ENCODE peak calls at places on chromosomes 1 and 21, in nine cellular contexts. J, G, R, N, O, M, K, Z and S are unnamed samples.
A peak's percentile ranks its signal among the peaks of the same experiment; 100 is the strongest.

GRCh38 chr1:80534606-80535360 is 1266.0 kb upstream of the ADGRL2 start:
- DNase-seq in K (no peak), O (peak; percentile 55), Z (no peak), G (no peak), R (no peak), N (no peak), M (no peak), J (no peak), S (no peak)

GRCh38 chr1:216183007-216183406 is 240.2 kb downstream of the USH2A start:
- DNase-seq in G (no peak), K (no peak), M (no peak), Z (no peak), N (no peak), J (no peak), O (no peak), R (no peak), S (no peak)

GRCh38 chr21:18950045-18950740 is 546.6 kb upstream of the TMPRSS15 start:
- DNase-seq in N (no peak), M (no peak), Z (no peak), J (no peak), O (no peak), G (no peak), R (no peak), K (no peak), S (no peak)

GRCh38 chr1:26820784-26821269 is 5.7 kb upstream of the ZDHHC18 start:
- DNase-seq in R (no peak), O (no peak), Z (peak; percentile 44), K (no peak), G (peak; percentile 77), M (no peak), N (no peak), J (no peak), S (no peak)

GRCh38 chr1:241637046-241637590 is 3.1 kb downstream of the CHML start:
- DNase-seq in O (no peak), Z (no peak), N (no peak), K (no peak), J (no peak), M (no peak), G (no peak), R (no peak), S (no peak)

GRCh38 chr1:77542784-77543183 is 139.7 kb downstream of the ZZZ3 start:
- DNase-seq in O (no peak), N (no peak), G (no peak), R (no peak), M (no peak), K (no peak), J (no peak), Z (no peak), S (no peak)

GRCh38 chr1:41609166-41609883 is 124.8 kb upstream of the EDN2 start:
- DNase-seq in N (no peak), G (no peak), O (no peak), J (no peak), K (peak; percentile 55), Z (no peak), R (peak; percentile 8), M (peak; percentile 11), S (no peak)

GRCh38 chr1:70919924-70920323 is 127.7 kb downstream of the PTGER3 start:
- DNase-seq in G (no peak), Z (no peak), N (no peak), K (no peak), M (no peak), O (no peak), J (no peak), R (no peak), S (no peak)

GRCh38 chr1:43439121-43439581 is 14.6 kb downstream of the HYI start:
- DNase-seq in Z (no peak), G (no peak), R (no peak), O (no peak), N (peak; percentile 14), K (no peak), J (no peak), M (peak; percentile 55), S (no peak)

GRCh38 chr1:33010946-33011731 is 25.5 kb downstream of the AK2 start:
- DNase-seq in G (no peak), Z (no peak), J (no peak), O (no peak), M (peak; percentile 78), N (peak; percentile 76), R (peak; percentile 70), K (no peak), S (no peak)

GRCh38 chr1:161191971-161192370 is 6.9 kb downstream of the ADAMTS4 start:
- DNase-seq in Z (no peak), R (no peak), O (no peak), K (no peak), J (no peak), N (no peak), M (no peak), G (no peak), S (no peak)

GRCh38 chr1:161193561-161194235 is 5.2 kb downstream of the ADAMTS4 start:
- DNase-seq in R (no peak), K (no peak), M (no peak), O (no peak), Z (no peak), G (no peak), J (peak; percentile 82), N (peak; percentile 57), S (no peak)

GRCh38 chr1:161189036-161189435 is 9.8 kb downstream of the ADAMTS4 start:
- DNase-seq in G (no peak), J (no peak), K (no peak), Z (no peak), M (no peak), R (no peak), O (no peak), N (no peak), S (no peak)

GRCh38 chr1:161192476-161193465 is 6.1 kb downstream of the ADAMTS4 start:
- DNase-seq in K (no peak), G (peak; percentile 76), Z (peak; percentile 81), O (peak; percentile 54), N (peak; percentile 72), M (peak; percentile 85), R (no peak), J (peak; percentile 50), S (no peak)

DNA sequence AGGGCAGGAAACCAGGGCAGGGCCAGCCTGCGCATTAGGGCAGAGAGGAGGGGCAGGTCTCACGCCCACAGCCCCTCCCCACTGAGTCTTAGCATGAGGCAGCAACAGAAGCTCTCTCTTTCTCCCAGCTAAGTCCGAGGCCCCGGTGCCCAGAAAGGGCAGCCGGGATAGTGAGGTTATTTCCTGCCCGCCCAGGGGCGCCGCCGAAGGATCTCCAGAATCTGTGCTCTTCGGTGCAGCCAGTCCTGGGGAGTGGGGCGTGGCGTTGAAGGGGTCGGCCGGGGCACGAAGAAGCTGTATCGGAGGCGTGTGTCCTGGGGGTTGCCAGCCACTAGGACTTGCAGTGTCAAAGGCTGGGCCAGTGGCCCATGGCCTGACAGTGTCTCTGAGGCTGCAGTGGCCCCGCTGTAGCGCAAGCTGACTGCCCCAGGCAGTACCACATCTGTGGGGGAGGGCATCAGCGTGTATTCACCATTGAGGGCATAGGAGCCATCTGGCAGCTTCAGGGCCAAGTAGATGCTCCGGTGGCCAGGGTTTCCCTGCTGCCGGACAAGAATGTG is 7.8 kb downstream of the ADAMTS4 start:
- DNase-seq in N (no peak), M (no peak), O (no peak), R (no peak), G (no peak), Z (no peak), K (no peak), J (peak; percentile 81), S (no peak)
- TF ChIP-seq POLR2AphosphoS5 in N (no peak), M (no peak), O (no peak), R (no peak), G (no peak), Z (no peak), K (no peak), J (no peak), S (no peak)

GRCh38 chr1:89836997-89837909 is 16.4 kb downstream of the LRRC8D start:
- DNase-seq in Z (no peak), O (no peak), J (no peak), M (no peak), R (no peak), N (no peak), K (no peak), G (no peak), S (no peak)

GRCh38 chr1:89833183-89834077 is 12.6 kb downstream of the LRRC8D start:
- DNase-seq in Z (no peak), J (no peak), R (peak; percentile 75), N (no peak), K (no peak), M (no peak), G (no peak), O (no peak), S (no peak)

GRCh38 chr1:89834078-89834704 is 13.4 kb downstream of the LRRC8D start:
- DNase-seq in R (no peak), M (no peak), J (no peak), Z (no peak), G (no peak), O (no peak), N (no peak), K (no peak), S (no peak)

GRCh38 chr1:89839516-89839915 is 18.7 kb downstream of the LRRC8D start:
- DNase-seq in R (no peak), Z (no peak), J (no peak), O (no peak), G (no peak), M (no peak), K (no peak), N (no peak), S (no peak)

DNA sequence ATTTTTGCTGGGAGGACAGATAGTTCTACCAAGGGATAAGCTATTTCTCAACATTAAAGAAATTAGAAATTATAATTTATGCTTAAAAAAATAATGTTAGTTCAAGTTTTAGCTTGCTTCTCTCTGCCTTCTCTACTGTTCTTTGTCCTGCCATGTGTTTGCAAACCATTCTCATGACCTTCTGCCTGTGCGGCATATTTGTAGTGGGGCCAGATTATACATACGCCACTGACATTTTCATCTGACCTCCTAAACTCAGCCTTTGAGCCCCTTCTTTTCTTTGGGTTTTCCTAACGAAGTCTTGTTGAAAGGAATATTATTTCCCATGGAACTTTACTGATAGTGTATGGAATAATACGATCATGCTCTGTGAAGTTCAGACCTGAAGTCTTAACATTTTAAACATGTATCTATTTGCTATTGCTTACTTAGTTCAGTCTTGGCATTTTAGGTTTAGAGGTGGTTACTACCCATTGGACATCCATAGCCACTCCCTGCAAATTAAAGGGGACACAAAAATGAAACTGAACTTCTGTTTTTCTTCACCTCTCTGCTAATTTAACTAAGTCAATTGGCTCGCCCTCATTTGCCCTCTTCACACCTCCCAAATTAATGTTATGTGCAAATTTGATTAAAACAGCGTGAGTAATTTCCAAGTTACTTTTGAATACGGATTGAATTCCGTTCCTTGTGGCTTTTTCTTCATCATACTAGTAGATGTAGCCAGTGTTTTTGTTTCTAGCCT is 15.6 kb downstream of the LRRC8D start:
- DNase-seq in O (no peak), G (no peak), K (no peak), M (no peak), R (no peak), N (no peak), Z (no peak), J (no peak), S (no peak)
- H3K4me3 ChIP-seq in O (no peak overlapping the region), G (no peak overlapping the region), K (no peak overlapping the region), M (no peak overlapping the region), R (no peak overlapping the region), N (no peak overlapping the region), Z (no peak overlapping the region), J (no peak overlapping the region), S (no peak overlapping the region)

GRCh38 chr1:222712253-222713090 is at the start of the genes AIDA and BROX:
- DNase-seq in M (peak; percentile 96), R (peak; percentile 89), J (peak; percentile 100), Z (peak; percentile 95), K (no peak), N (peak; percentile 95), O (peak; percentile 69), G (peak; percentile 93), S (peak; percentile 98)
- TF ChIP-seq POLR2AphosphoS5 in M (peak; percentile 88), R (peak; percentile 74), J (peak; percentile 87), Z (peak; percentile 19), K (peak; percentile 31), N (peak; percentile 45), O (peak; percentile 58), G (peak; percentile 21), S (no peak)

GRCh38 chr1:2937805-2938204 is 83.5 kb upstream of the ACTRT2 start:
- DNase-seq in Z (no peak), M (no peak), R (no peak), G (no peak), O (no peak), N (no peak), K (no peak), J (no peak), S (no peak)
- H3K4me3 ChIP-seq in Z (no peak overlapping the region), M (no peak overlapping the region), R (no peak overlapping the region), G (no peak overlapping the region), O (no peak overlapping the region), N (no peak overlapping the region), K (no peak overlapping the region), J (no peak overlapping the region), S (no peak overlapping the region)